ENCODE peak calls at places on chromosomes 4 and X, in four cellular contexts. X is neuronal stem cell, B is H9, T is H1. C is an unnamed sample. For H3K79me1, the result is how much of the 10 kb centered on the place peaks cover.

GRCh38 chr4:171813195-171813955 is at the start of gene GALNTL6:
- DNase-seq in X (peak), B (peak), T (no peak), C (no peak)

GRCh38 chr4:148210661-148211060 is 231.6 kb downstream of the NR3C2 start:
- DNase-seq in X (no peak), B (no peak), T (no peak), C (no peak)

GRCh38 chrX:106481341-106481740 is 130.4 kb upstream of the RADX start:
- DNase-seq in X (peak), B (peak), T (no peak), C (peak)

GRCh38 chr4:683982-684571 is 4.9 kb downstream of the SLC49A3 start:
- DNase-seq in X (no peak), B (peak), T (no peak), C (peak)

GRCh38 chrX:53281321-53281822 is at the start of gene IQSEC2:
- DNase-seq in X (no peak), B (peak), T (peak), C (peak)

GRCh38 chr4:76753814-76754213 is 144.1 kb downstream of the SOWAHB start:
- DNase-seq in X (no peak), B (no peak), T (no peak), C (no peak)

GRCh38 chr4:158356331-158356730 is 146.0 kb downstream of the TMEM144 start:
- DNase-seq in X (no peak), B (no peak), T (no peak), C (no peak)

GRCh38 chr4:81722229-81722900 is 250.7 kb upstream of the RASGEF1B start:
- DNase-seq in X (peak), B (no peak), T (no peak), C (no peak)

GRCh38 chr4:735583-735982 is 30.0 kb downstream of the PCGF3 start:
- DNase-seq in X (no peak), B (no peak), T (no peak), C (no peak)

GRCh38 chr4:1516881-1517480 is 110.7 kb upstream of the NKX1-1 start:
- DNase-seq in X (no peak), B (no peak), T (no peak), C (no peak)

GRCh38 chrX:140712413-140713173 is 3.0 kb downstream of the LINC00632 start:
- DNase-seq in X (peak), B (peak), T (peak), C (no peak)

GRCh38 chrX:9440116-9440844 is 24.6 kb upstream of the TBL1X start:
- DNase-seq in X (no peak), B (no peak), T (no peak), C (no peak)

GRCh38 chr4:17310269-17310652 is 201.6 kb downstream of the QDPR start:
- DNase-seq in X (no peak), B (no peak), T (no peak), C (no peak)

GRCh38 chr4:26256016-26256415 is 64.8 kb upstream of the RBPJ start:
- DNase-seq in X (no peak), B (no peak), T (no peak), C (no peak)

GRCh38 chr4:26248647-26249046 is 72.2 kb upstream of the RBPJ start:
- DNase-seq in X (no peak), B (no peak), T (no peak), C (no peak)

GRCh38 chr4:26257850-26258249 is 63.0 kb upstream of the RBPJ start:
- DNase-seq in X (no peak), B (no peak), T (no peak), C (no peak)

GRCh38 chr4:26252349-26252748 is 68.5 kb upstream of the RBPJ start:
- DNase-seq in X (no peak), B (no peak), T (no peak), C (peak)
- H3K23ac ChIP-seq in X (no peak), B (no peak), T (no peak), C (no peak)

DNA sequence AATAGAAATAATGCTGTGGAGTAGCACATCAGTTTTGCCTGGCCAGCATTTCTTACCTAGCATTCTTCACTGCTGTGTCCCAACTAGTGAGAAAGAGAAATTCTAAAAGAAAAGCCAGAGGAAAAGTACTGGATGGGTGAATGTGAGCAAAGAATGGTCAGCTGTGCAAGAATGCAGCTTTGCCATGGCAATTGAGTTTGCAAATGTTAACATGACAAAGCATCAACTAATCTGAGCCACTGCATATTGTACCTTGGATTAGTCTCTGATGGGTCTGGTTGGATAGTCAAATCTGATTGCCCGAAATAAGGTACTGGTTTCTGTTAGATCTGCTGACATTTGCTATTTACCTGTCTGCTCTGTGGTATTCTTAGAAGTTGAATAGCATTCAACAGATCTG is 38.7 kb downstream of the ADD1 start:
- DNase-seq in X (no peak), B (no peak), T (no peak), C (no peak)
- H3K79me1 ChIP-seq in X (under half), B (under half), T (under half), C (under half)

GRCh38 chr4:16297003-16297402 is 70.7 kb upstream of the TAPT1 start:
- DNase-seq in X (no peak), B (no peak), T (no peak), C (no peak)
- H3K23ac ChIP-seq in X (no peak), B (no peak), T (no peak), C (no peak)

GRCh38 chrX:2488621-2489285 is 12.0 kb downstream of the DHRSX start:
- DNase-seq in X (no peak), B (no peak), T (no peak), C (no peak)

GRCh38 chrX:2489446-2490445 is 11.0 kb downstream of the DHRSX start:
- DNase-seq in X (no peak), B (no peak), T (no peak), C (no peak)

GRCh38 chrX:2492536-2493218 is 8.1 kb downstream of the DHRSX start:
- DNase-seq in X (no peak), B (no peak), T (no peak), C (no peak)

GRCh38 chrX:2487366-2487765 is 13.4 kb downstream of the DHRSX start:
- DNase-seq in X (no peak), B (no peak), T (no peak), C (no peak)

DNA sequence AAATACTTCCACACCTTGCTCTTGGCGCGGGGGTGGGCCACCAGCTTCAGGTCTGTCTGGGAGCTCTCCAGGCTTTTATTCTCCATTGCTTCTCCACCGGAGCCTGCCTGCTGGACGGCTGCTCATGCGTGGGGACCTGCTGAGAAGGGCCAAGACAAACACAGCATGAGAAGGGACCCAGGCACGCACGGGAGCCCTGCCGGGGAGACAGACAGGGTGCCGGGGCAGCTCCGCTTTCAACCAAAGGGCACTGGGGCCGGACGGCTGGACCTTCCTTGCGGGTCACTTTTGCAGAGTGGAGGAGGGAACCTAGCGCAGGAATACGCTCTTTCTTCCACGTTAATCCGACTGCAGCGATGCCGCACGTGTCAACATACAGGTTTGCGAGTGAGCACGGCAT is 10.1 kb downstream of the DHRSX start:
- DNase-seq in X (no peak), B (no peak), T (no peak), C (no peak)
- H3K79me1 ChIP-seq in X (under half), B (under half), T (under half), C (under half)

GRCh38 chr4:70927502-70928139 is 25.5 kb downstream of the MOB1B start:
- DNase-seq in X (no peak), B (no peak), T (no peak), C (no peak)
- H3K23ac ChIP-seq in X (no peak), B (no peak), T (no peak), C (no peak)

GRCh38 chr4:3313139-3313538 is 20.3 kb downstream of the RGS12 start:
- DNase-seq in X (no peak), B (peak), T (no peak), C (no peak)
- H3K79me1 ChIP-seq in X (under half), B (under half), T (under half), C (under half)

GRCh38 chrX:12945494-12945893 is 29.4 kb upstream of the TMSB4X start:
- DNase-seq in X (no peak), B (no peak), T (no peak), C (no peak)

GRCh38 chrX:12946406-12946805 is 28.5 kb upstream of the TMSB4X start:
- DNase-seq in X (no peak), B (no peak), T (no peak), C (no peak)

GRCh38 chrX:12947545-12948235 is 27.2 kb upstream of the TMSB4X start:
- DNase-seq in X (no peak), B (no peak), T (no peak), C (no peak)

GRCh38 chrX:12948495-12948894 is 26.4 kb upstream of the TMSB4X start:
- DNase-seq in X (no peak), B (no peak), T (no peak), C (no peak)

GRCh38 chrX:12946838-12947544 is 27.9 kb upstream of the TMSB4X start:
- DNase-seq in X (peak), B (peak), T (peak), C (peak)
- H3K23ac ChIP-seq in X (no peak), B (no peak), T (no peak), C (no peak)

GRCh38 chrX:2484232-2484631 is 16.5 kb downstream of the DHRSX start:
- DNase-seq in X (no peak), B (no peak), T (no peak), C (no peak)

GRCh38 chrX:2485789-2486345 is 14.9 kb downstream of the DHRSX start:
- DNase-seq in X (no peak), B (no peak), T (no peak), C (no peak)

GRCh38 chrX:2484721-2485459 is 15.9 kb downstream of the DHRSX start:
- DNase-seq in X (no peak), B (no peak), T (no peak), C (no peak)

GRCh38 chrX:2485460-2485753 is 15.4 kb downstream of the DHRSX start:
- DNase-seq in X (no peak), B (no peak), T (no peak), C (no peak)

GRCh38 chrX:2486476-2487133 is 14.2 kb downstream of the DHRSX start:
- DNase-seq in X (no peak), B (no peak), T (no peak), C (no peak)
- H3K79me1 ChIP-seq in X (under half), B (under half), T (under half), C (under half)

GRCh38 chr4:150280975-150281374 is 202.7 kb downstream of the DCLK2 start:
- DNase-seq in X (no peak), B (no peak), T (no peak), C (no peak)
- H3K23ac ChIP-seq in X (no peak), B (no peak), T (no peak), C (no peak)

DNA sequence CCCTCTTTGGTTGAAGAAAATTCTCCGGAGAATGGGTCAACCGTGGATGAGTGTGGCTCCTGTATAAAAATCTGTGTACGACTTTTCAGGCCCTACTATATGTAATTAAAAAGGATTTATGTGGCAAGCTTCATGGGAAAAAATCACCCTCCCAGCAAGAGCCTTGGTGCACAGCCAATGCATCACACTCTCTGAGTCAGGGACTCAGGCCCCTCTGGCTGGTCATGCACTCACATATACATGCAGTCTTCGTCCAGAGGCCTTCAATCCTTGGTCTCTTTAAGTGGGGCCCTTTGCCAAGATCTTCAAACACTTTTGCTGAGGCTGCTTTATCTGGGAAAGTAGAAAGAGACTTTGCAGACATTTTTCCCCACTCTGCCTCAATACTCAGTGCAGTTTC is 311.4 kb upstream of the FSTL5 start:
- DNase-seq in X (no peak), B (no peak), T (no peak), C (no peak)
- H3K79me1 ChIP-seq in X (under half), B (under half), T (under half), C (under half)